ENCODE peak calls at places on chromosomes 5 and 9, in ten cellular contexts. Y is NT2/D1, R is anterior cingulate cortex, F is H7, W is heart right ventricle, O is mesothelial cell of epicardium, X is PC-9, H is stomach, U is GM13977, N is NCI-H345. I is an unnamed sample.

GRCh38 chr9:136016882-136017812 is 56.0 kb upstream of the UBAC1 start:
- DNase-seq in Y (no peak), R (no peak), F (peak; percentile 67), W (peak; percentile 17), O (no peak), X (no peak), H (peak; percentile 69), U (no peak), N (peak; percentile 6), I (no peak)

GRCh38 chr9:81395301-81396054 is 293.9 kb downstream of the TLE1 start:
- DNase-seq in Y (no peak), R (no peak), F (no peak), W (no peak), O (no peak), X (no peak), H (no peak), U (no peak), N (no peak), I (peak; percentile 2)

GRCh38 chr9:89606567-89607311 is 1.9 kb downstream of the GADD45G start:
- DNase-seq in Y (no peak), R (no peak), F (peak; percentile 80), W (peak; percentile 34), O (no peak), X (no peak), H (peak; percentile 78), U (no peak), N (peak; percentile 58), I (no peak)

GRCh38 chr9:128168731-128169308 is 8.8 kb downstream of the BBLN start:
- DNase-seq in Y (no peak), R (no peak), F (no peak), W (no peak), O (no peak), X (no peak), H (no peak), U (no peak), N (no peak), I (no peak)

GRCh38 chr5:68285857-68286611 is 70.5 kb downstream of the PIK3R1 start:
- DNase-seq in Y (no peak), R (no peak), F (no peak), W (no peak), O (no peak), X (peak; percentile 43), H (no peak), U (peak; percentile 35), N (peak; percentile 17), I (peak; percentile 83)

GRCh38 chr5:91443028-91443427 is 59.9 kb upstream of the ARRDC3 start:
- DNase-seq in Y (no peak), R (no peak), F (no peak), W (no peak), O (no peak), X (no peak), H (no peak), U (no peak), N (no peak), I (no peak)

GRCh38 chr5:54553659-54554207 is 36.2 kb downstream of the SNX18 start:
- DNase-seq in Y (no peak), R (peak; percentile 62), F (no peak), W (no peak), O (no peak), X (no peak), H (no peak), U (no peak), N (no peak), I (peak; percentile 81)

GRCh38 chr5:132411382-132411925 is 41.9 kb downstream of the SLC22A5 start:
- DNase-seq in Y (no peak), R (no peak), F (no peak), W (no peak), O (no peak), X (peak; percentile 87), H (peak; percentile 47), U (no peak), N (no peak), I (peak; percentile 66)

GRCh38 chr9:96680812-96681499 is 25.8 kb upstream of the PRXL2C start:
- DNase-seq in Y (no peak), R (no peak), F (no peak), W (no peak), O (no peak), X (no peak), H (no peak), U (no peak), N (no peak), I (no peak)

GRCh38 chr5:135921388-135921787 is 25.7 kb upstream of the IL9 start:
- DNase-seq in Y (no peak), R (no peak), F (no peak), W (no peak), O (no peak), X (peak; percentile 43), H (no peak), U (no peak), N (no peak), I (no peak)

GRCh38 chr5:133366438-133366837 is 245.9 kb downstream of the FSTL4 start:
- DNase-seq in Y (no peak), R (no peak), F (no peak), W (no peak), O (no peak), X (no peak), H (no peak), U (no peak), N (no peak), I (no peak)

GRCh38 chr5:38666668-38667498 is 110.4 kb upstream of the LIFR start:
- DNase-seq in Y (no peak), R (no peak), F (no peak), W (peak; percentile 44), O (no peak), X (no peak), H (peak; percentile 68), U (no peak), N (no peak), I (no peak)

GRCh38 chr5:140694276-140694675 is 3.0 kb downstream of the HARS2 start:
- DNase-seq in Y (no peak), R (no peak), F (no peak), W (no peak), O (no peak), X (no peak), H (no peak), U (no peak), N (no peak), I (no peak)

GRCh38 chr5:64874753-64875152 is 106.0 kb downstream of the CWC27 start:
- DNase-seq in Y (no peak), R (no peak), F (no peak), W (no peak), O (no peak), X (no peak), H (no peak), U (no peak), N (no peak), I (no peak)

GRCh38 chr5:58503634-58504033 is 12.4 kb downstream of the GAPT start:
- DNase-seq in Y (no peak), R (no peak), F (no peak), W (no peak), O (no peak), X (no peak), H (no peak), U (no peak), N (no peak), I (no peak)

GRCh38 chr5:74054139-74054538 is 428.1 kb downstream of the ARHGEF28 start:
- DNase-seq in Y (no peak), R (no peak), F (no peak), W (no peak), O (no peak), X (no peak), H (no peak), U (no peak), N (no peak), I (no peak)

I was measured in midbrain.